ENCODE peak calls at places on chromosomes 3 and 15, in eight cellular contexts. One of them, this sample, is unnamed. For H3K4me1, the result is how much of the 10 kb centered on the place peaks cover.

GRCh38 chr15:36777941-36778340 is 198.5 kb downstream of the CDIN1 start:
- DNase-seq in K562: no peak
- DNase-seq in psoas muscle: no peak
- DNase-seq in IMR-90: peak
- DNase-seq in breast epithelium: no peak
- DNase-seq in adipocyte: peak
- DNase-seq in heart left ventricle: no peak
- DNase-seq in MM.1S: no peak
- DNase-seq in this sample: no peak

GRCh38 chr3:169813757-169814517 is 1.2 kb upstream of the LRRC34 start:
- DNase-seq in breast epithelium: no peak
- DNase-seq in psoas muscle: no peak
- DNase-seq in adipocyte: no peak
- DNase-seq in heart left ventricle: no peak
- DNase-seq in MM.1S: peak
- DNase-seq in IMR-90: no peak
- DNase-seq in K562: no peak
- DNase-seq in this sample: peak

GRCh38 chr3:134078169-134078821 is 48.6 kb upstream of the SLCO2A1 start:
- DNase-seq in adipocyte: no peak
- DNase-seq in breast epithelium: no peak
- DNase-seq in heart left ventricle: no peak
- DNase-seq in psoas muscle: no peak
- DNase-seq in IMR-90: peak
- DNase-seq in MM.1S: no peak
- DNase-seq in K562: no peak
- DNase-seq in this sample: no peak

GRCh38 chr3:100463002-100463401 is 29.4 kb upstream of the TMEM45A start:
- DNase-seq in breast epithelium: no peak
- DNase-seq in IMR-90: peak
- DNase-seq in K562: peak
- DNase-seq in heart left ventricle: no peak
- DNase-seq in MM.1S: peak
- DNase-seq in psoas muscle: no peak
- DNase-seq in adipocyte: peak
- DNase-seq in this sample: peak

GRCh38 chr3:48919215-48920138 is 835 bp downstream of the ARIH2 start:
- DNase-seq in adipocyte: peak
- DNase-seq in breast epithelium: no peak
- DNase-seq in heart left ventricle: peak
- DNase-seq in psoas muscle: peak
- DNase-seq in K562: no peak
- DNase-seq in IMR-90: peak
- DNase-seq in MM.1S: peak
- DNase-seq in this sample: peak

GRCh38 chr15:64146885-64147681 is 4.4 kb upstream of the SNX22 start:
- DNase-seq in MM.1S: no peak
- DNase-seq in IMR-90: peak
- DNase-seq in breast epithelium: no peak
- DNase-seq in psoas muscle: no peak
- DNase-seq in heart left ventricle: no peak
- DNase-seq in adipocyte: peak
- DNase-seq in K562: peak
- DNase-seq in this sample: no peak

GRCh38 chr3:72171461-72171860 is 386.5 kb upstream of the PROK2 start:
- DNase-seq in IMR-90: no peak
- DNase-seq in K562: no peak
- DNase-seq in MM.1S: no peak
- DNase-seq in breast epithelium: no peak
- DNase-seq in adipocyte: no peak
- DNase-seq in psoas muscle: no peak
- DNase-seq in heart left ventricle: no peak
- DNase-seq in this sample: no peak

GRCh38 chr3:123980539-123980938 is 11.4 kb downstream of the ROPN1 start:
- DNase-seq in MM.1S: no peak
- DNase-seq in K562: no peak
- DNase-seq in heart left ventricle: no peak
- DNase-seq in adipocyte: no peak
- DNase-seq in psoas muscle: no peak
- DNase-seq in breast epithelium: no peak
- DNase-seq in IMR-90: no peak
- DNase-seq in this sample: no peak

DNA sequence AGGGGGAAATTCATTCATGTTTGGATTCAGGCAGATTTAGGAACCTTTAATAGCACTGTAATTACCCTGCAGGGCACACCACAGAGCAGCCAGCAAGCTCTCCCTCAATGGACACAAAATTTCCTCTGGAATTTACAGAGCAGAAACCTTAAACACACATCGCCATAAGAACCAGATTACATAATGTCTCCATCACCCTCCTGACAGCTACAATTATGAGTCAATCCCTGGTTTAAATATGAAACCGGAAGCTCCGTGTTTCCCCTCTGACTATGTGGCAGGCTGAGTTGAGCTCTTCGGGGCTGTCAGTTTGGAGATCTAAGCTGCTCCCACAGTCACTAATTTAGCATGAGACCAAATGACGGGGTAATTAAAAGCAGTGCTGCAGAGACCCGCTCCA is 134.6 kb downstream of the TMCO5A start:
- DNase-seq in heart left ventricle: no peak
- DNase-seq in breast epithelium: no peak
- DNase-seq in IMR-90: peak
- DNase-seq in psoas muscle: no peak
- DNase-seq in adipocyte: peak
- DNase-seq in MM.1S: peak
- DNase-seq in K562: no peak
- DNase-seq in this sample: peak
- H3K4me3 ChIP-seq in heart left ventricle: peak
- H3K4me3 ChIP-seq in breast epithelium: peak
- H3K4me3 ChIP-seq in IMR-90: peak
- H3K4me3 ChIP-seq in psoas muscle: peak
- H3K4me3 ChIP-seq in adipocyte: peak
- H3K4me3 ChIP-seq in MM.1S: peak
- H3K4me3 ChIP-seq in K562: no peak
- H3K4me3 ChIP-seq in this sample: no peak

GRCh38 chr15:73075151-73075859 is 23.0 kb downstream of the NEO1 start:
- DNase-seq in psoas muscle: no peak
- DNase-seq in IMR-90: no peak
- DNase-seq in breast epithelium: no peak
- DNase-seq in MM.1S: no peak
- DNase-seq in adipocyte: peak
- DNase-seq in heart left ventricle: no peak
- DNase-seq in K562: no peak
- DNase-seq in this sample: no peak

GRCh38 chr15:73078722-73079121 is 26.5 kb downstream of the NEO1 start:
- DNase-seq in K562: no peak
- DNase-seq in MM.1S: no peak
- DNase-seq in IMR-90: peak
- DNase-seq in adipocyte: peak
- DNase-seq in psoas muscle: no peak
- DNase-seq in heart left ventricle: no peak
- DNase-seq in breast epithelium: no peak
- DNase-seq in this sample: no peak

GRCh38 chr15:73079570-73079969 is 27.3 kb downstream of the NEO1 start:
- DNase-seq in MM.1S: no peak
- DNase-seq in K562: no peak
- DNase-seq in IMR-90: no peak
- DNase-seq in adipocyte: no peak
- DNase-seq in psoas muscle: no peak
- DNase-seq in breast epithelium: no peak
- DNase-seq in heart left ventricle: no peak
- DNase-seq in this sample: no peak

GRCh38 chr15:73081321-73081958 is 29.2 kb downstream of the NEO1 start:
- DNase-seq in K562: peak
- DNase-seq in adipocyte: peak
- DNase-seq in psoas muscle: no peak
- DNase-seq in IMR-90: peak
- DNase-seq in MM.1S: peak
- DNase-seq in heart left ventricle: no peak
- DNase-seq in breast epithelium: no peak
- DNase-seq in this sample: peak

GRCh38 chr15:73078291-73078690 is 26.0 kb downstream of the NEO1 start:
- DNase-seq in psoas muscle: no peak
- DNase-seq in heart left ventricle: no peak
- DNase-seq in K562: no peak
- DNase-seq in adipocyte: no peak
- DNase-seq in MM.1S: no peak
- DNase-seq in IMR-90: no peak
- DNase-seq in breast epithelium: no peak
- DNase-seq in this sample: no peak
- H3K4me1 ChIP-seq in psoas muscle: half or more
- H3K4me1 ChIP-seq in heart left ventricle: under half
- H3K4me1 ChIP-seq in K562: under half
- H3K4me1 ChIP-seq in adipocyte: under half
- H3K4me1 ChIP-seq in MM.1S: under half
- H3K4me1 ChIP-seq in IMR-90: under half
- H3K4me1 ChIP-seq in breast epithelium: under half
- H3K4me1 ChIP-seq in this sample: under half

GRCh38 chr15:45701108-45701507 is 66.3 kb downstream of the SQOR start:
- DNase-seq in IMR-90: no peak
- DNase-seq in psoas muscle: no peak
- DNase-seq in adipocyte: no peak
- DNase-seq in breast epithelium: no peak
- DNase-seq in K562: no peak
- DNase-seq in heart left ventricle: no peak
- DNase-seq in MM.1S: no peak
- DNase-seq in this sample: no peak

GRCh38 chr15:45704329-45705249 is 69.8 kb downstream of the SQOR start:
- DNase-seq in adipocyte: peak
- DNase-seq in K562: no peak
- DNase-seq in breast epithelium: no peak
- DNase-seq in MM.1S: no peak
- DNase-seq in psoas muscle: no peak
- DNase-seq in IMR-90: peak
- DNase-seq in heart left ventricle: no peak
- DNase-seq in this sample: no peak

GRCh38 chr15:45702041-45702440 is 67.2 kb downstream of the SQOR start:
- DNase-seq in MM.1S: no peak
- DNase-seq in heart left ventricle: no peak
- DNase-seq in psoas muscle: no peak
- DNase-seq in IMR-90: no peak
- DNase-seq in K562: no peak
- DNase-seq in breast epithelium: no peak
- DNase-seq in adipocyte: no peak
- DNase-seq in this sample: no peak

GRCh38 chr15:45703670-45704328 is 69.0 kb downstream of the SQOR start:
- DNase-seq in MM.1S: no peak
- DNase-seq in IMR-90: no peak
- DNase-seq in heart left ventricle: no peak
- DNase-seq in adipocyte: no peak
- DNase-seq in breast epithelium: no peak
- DNase-seq in psoas muscle: no peak
- DNase-seq in K562: no peak
- DNase-seq in this sample: no peak

DNA sequence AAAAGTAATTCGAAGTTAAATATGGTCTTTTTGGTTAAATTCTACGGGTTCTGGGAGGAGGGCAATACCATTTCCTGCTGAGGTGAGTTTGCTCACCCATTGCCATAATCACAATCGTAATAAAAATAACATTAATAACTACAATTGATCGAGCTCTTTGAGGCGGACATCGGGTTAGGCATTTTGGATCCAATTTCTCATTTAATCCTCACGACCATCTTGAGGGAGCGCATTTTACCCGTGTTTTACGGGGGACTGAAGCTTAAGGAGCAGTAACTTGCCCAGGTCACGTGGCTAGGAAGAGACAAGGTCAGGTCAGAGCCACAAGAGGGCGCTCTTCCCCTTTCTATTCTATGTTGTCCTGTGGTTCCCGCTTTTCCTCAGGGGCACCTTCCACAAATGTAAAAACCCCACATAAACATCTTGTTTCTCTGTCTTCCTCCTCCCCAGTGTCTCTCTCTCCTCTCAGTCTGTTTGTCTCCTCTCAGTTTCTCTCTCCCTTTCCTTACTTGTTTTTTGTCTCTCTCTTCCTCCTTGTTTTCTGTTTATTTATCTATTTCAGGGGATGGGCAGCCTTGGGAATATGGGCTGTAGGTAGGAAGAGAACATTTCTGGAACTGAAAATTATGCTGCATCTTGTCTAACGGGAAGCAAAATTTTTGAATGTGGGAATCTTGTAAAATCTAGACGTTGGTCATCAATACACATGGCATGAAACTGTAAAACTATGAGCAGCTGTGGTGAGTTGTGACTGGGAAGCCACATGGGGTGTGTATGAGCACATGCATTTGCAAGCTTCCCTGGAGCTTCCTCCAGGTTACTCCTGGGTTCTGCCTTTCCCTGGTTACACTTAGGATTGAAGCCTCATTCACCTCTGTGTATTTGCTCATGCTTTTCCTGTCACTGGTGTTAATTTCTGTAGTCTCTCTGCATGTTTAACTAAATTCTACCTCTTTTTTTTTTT is 71.0 kb downstream of the SQOR start:
- DNase-seq in K562: peak
- DNase-seq in MM.1S: peak
- DNase-seq in breast epithelium: peak
- DNase-seq in psoas muscle: peak
- DNase-seq in IMR-90: peak
- DNase-seq in heart left ventricle: peak
- DNase-seq in adipocyte: peak
- DNase-seq in this sample: peak
- H3K4me3 ChIP-seq in K562: peak
- H3K4me3 ChIP-seq in MM.1S: peak
- H3K4me3 ChIP-seq in breast epithelium: peak
- H3K4me3 ChIP-seq in psoas muscle: peak
- H3K4me3 ChIP-seq in IMR-90: peak
- H3K4me3 ChIP-seq in heart left ventricle: peak
- H3K4me3 ChIP-seq in adipocyte: peak
- H3K4me3 ChIP-seq in this sample: peak

GRCh38 chr3:132539681-132540080 is 57.4 kb upstream of the ACKR4 start:
- DNase-seq in breast epithelium: no peak
- DNase-seq in adipocyte: no peak
- DNase-seq in heart left ventricle: no peak
- DNase-seq in psoas muscle: no peak
- DNase-seq in K562: no peak
- DNase-seq in MM.1S: no peak
- DNase-seq in IMR-90: no peak
- DNase-seq in this sample: no peak

GRCh38 chr3:132538072-132538471 is 59.0 kb upstream of the ACKR4 start:
- DNase-seq in adipocyte: no peak
- DNase-seq in IMR-90: no peak
- DNase-seq in psoas muscle: no peak
- DNase-seq in breast epithelium: no peak
- DNase-seq in K562: no peak
- DNase-seq in heart left ventricle: no peak
- DNase-seq in MM.1S: no peak
- DNase-seq in this sample: no peak

GRCh38 chr3:132537297-132537696 is 59.8 kb upstream of the ACKR4 start:
- DNase-seq in adipocyte: no peak
- DNase-seq in MM.1S: no peak
- DNase-seq in IMR-90: no peak
- DNase-seq in breast epithelium: no peak
- DNase-seq in psoas muscle: no peak
- DNase-seq in heart left ventricle: no peak
- DNase-seq in K562: no peak
- DNase-seq in this sample: no peak

GRCh38 chr3:132535575-132536441 is 61.3 kb upstream of the ACKR4 start:
- DNase-seq in heart left ventricle: peak
- DNase-seq in K562: peak
- DNase-seq in IMR-90: peak
- DNase-seq in psoas muscle: no peak
- DNase-seq in MM.1S: peak
- DNase-seq in breast epithelium: no peak
- DNase-seq in adipocyte: peak
- DNase-seq in this sample: peak

DNA sequence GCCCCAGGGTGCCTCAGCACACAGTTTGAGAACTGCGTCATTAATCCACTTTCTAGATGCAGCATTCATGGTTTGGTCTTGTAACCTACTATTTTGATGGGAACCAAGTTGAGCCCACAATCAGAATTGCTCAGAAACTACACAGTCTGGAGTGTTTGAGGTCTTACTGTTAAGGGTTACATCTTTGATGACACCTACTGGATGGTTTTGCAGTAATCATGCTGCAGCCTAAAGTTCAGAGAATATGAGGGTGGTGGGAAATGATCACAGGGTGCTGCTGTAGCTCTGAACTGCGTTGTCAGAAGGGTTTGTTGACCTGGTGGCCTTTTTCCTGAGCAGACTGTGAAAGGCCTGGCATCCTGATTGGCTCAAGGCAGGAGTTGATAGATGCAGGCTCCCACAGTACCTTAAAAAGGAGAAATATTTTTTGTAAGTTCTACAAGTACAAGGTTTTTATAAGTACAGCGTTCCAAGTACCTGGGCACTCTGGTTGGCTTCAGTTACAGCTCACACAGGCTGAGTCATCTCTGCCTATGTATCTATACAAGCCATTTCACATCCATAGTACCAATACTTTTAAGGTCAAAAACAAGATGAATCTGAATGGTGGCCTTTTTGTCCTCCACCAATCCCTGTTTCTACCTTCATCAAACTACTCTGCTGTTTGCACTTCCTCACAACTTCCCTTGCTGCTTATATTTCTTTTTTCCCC is 60.5 kb upstream of the ACKR4 start:
- DNase-seq in heart left ventricle: no peak
- DNase-seq in psoas muscle: no peak
- DNase-seq in breast epithelium: no peak
- DNase-seq in IMR-90: peak
- DNase-seq in K562: no peak
- DNase-seq in adipocyte: no peak
- DNase-seq in MM.1S: peak
- DNase-seq in this sample: no peak
- H3K4me1 ChIP-seq in heart left ventricle: under half
- H3K4me1 ChIP-seq in psoas muscle: under half
- H3K4me1 ChIP-seq in breast epithelium: under half
- H3K4me1 ChIP-seq in IMR-90: under half
- H3K4me1 ChIP-seq in K562: under half
- H3K4me1 ChIP-seq in adipocyte: under half
- H3K4me1 ChIP-seq in MM.1S: under half
- H3K4me1 ChIP-seq in this sample: under half